ENCODE peak calls at places on chromosome 4, in four cellular contexts. One of them, this sample, is unnamed.

GRCh38 chr4:102449751-102450352 is 51.3 kb upstream of the NFKB1 start:
- DNase-seq in fibroblast of lung: peak
- DNase-seq in RWPE1: peak
- DNase-seq in fibroblast of pulmonary artery: peak
- DNase-seq in this sample: peak

GRCh38 chr4:152485726-152486276 is 50.1 kb downstream of the FBXW7 start:
- DNase-seq in fibroblast of lung: peak
- DNase-seq in RWPE1: no peak
- DNase-seq in fibroblast of pulmonary artery: peak
- DNase-seq in this sample: peak

GRCh38 chr4:1464581-1465171 is 58.4 kb upstream of the NKX1-1 start:
- DNase-seq in fibroblast of lung: no peak
- DNase-seq in RWPE1: no peak
- DNase-seq in fibroblast of pulmonary artery: no peak
- DNase-seq in this sample: no peak

GRCh38 chr4:72538006-72538405 is 31.0 kb downstream of the ADAMTS3 start:
- DNase-seq in fibroblast of lung: no peak
- DNase-seq in RWPE1: no peak
- DNase-seq in fibroblast of pulmonary artery: no peak
- DNase-seq in this sample: no peak

GRCh38 chr4:62601737-62602136 is 1401.6 kb downstream of the ADGRL3 start:
- DNase-seq in fibroblast of lung: no peak
- DNase-seq in RWPE1: peak
- DNase-seq in fibroblast of pulmonary artery: peak
- DNase-seq in this sample: no peak

GRCh38 chr4:11424000-11424399 is 4.7 kb downstream of the HS3ST1 start:
- DNase-seq in fibroblast of lung: peak
- DNase-seq in RWPE1: peak
- DNase-seq in fibroblast of pulmonary artery: peak
- DNase-seq in this sample: no peak

GRCh38 chr4:40176602-40177001 is 20.2 kb upstream of the RHOH start:
- DNase-seq in fibroblast of lung: no peak
- DNase-seq in RWPE1: no peak
- DNase-seq in fibroblast of pulmonary artery: no peak
- DNase-seq in this sample: no peak

GRCh38 chr4:76204936-76205335 is 8.7 kb downstream of the SCARB2 start:
- DNase-seq in fibroblast of lung: no peak
- DNase-seq in RWPE1: no peak
- DNase-seq in fibroblast of pulmonary artery: no peak
- DNase-seq in this sample: no peak

GRCh38 chr4:137694138-137694537 is 161.8 kb upstream of the PCDH18 start:
- DNase-seq in fibroblast of lung: peak
- DNase-seq in RWPE1: no peak
- DNase-seq in fibroblast of pulmonary artery: peak
- DNase-seq in this sample: peak

GRCh38 chr4:27666943-27667342 is 806.3 kb downstream of the STIM2 start:
- DNase-seq in fibroblast of lung: no peak
- DNase-seq in RWPE1: no peak
- DNase-seq in fibroblast of pulmonary artery: no peak
- DNase-seq in this sample: peak

GRCh38 chr4:5888222-5888701 is 4.6 kb downstream of the CRMP1 start:
- DNase-seq in fibroblast of lung: peak
- DNase-seq in RWPE1: no peak
- DNase-seq in fibroblast of pulmonary artery: no peak
- DNase-seq in this sample: no peak

GRCh38 chr4:177464026-177464425 is 21.8 kb upstream of the AGA start:
- DNase-seq in fibroblast of lung: peak
- DNase-seq in RWPE1: no peak
- DNase-seq in fibroblast of pulmonary artery: no peak
- DNase-seq in this sample: no peak

GRCh38 chr4:108080752-108081151 is 88.0 kb downstream of the LEF1 start:
- DNase-seq in fibroblast of lung: no peak
- DNase-seq in RWPE1: no peak
- DNase-seq in fibroblast of pulmonary artery: no peak
- DNase-seq in this sample: no peak

GRCh38 chr4:67437974-67438713 is 107.2 kb downstream of the CENPC start:
- DNase-seq in fibroblast of lung: peak
- DNase-seq in RWPE1: no peak
- DNase-seq in fibroblast of pulmonary artery: peak
- DNase-seq in this sample: peak

GRCh38 chr4:33133723-33134122 is 2413.6 kb downstream of the PCDH7 start:
- DNase-seq in fibroblast of lung: no peak
- DNase-seq in RWPE1: no peak
- DNase-seq in fibroblast of pulmonary artery: no peak
- DNase-seq in this sample: no peak

GRCh38 chr4:99383833-99384392 is 31.4 kb upstream of the ADH1C start:
- DNase-seq in fibroblast of lung: peak
- DNase-seq in RWPE1: no peak
- DNase-seq in fibroblast of pulmonary artery: peak
- DNase-seq in this sample: peak

GRCh38 chr4:8297691-8298485 is 28.3 kb downstream of the HTRA3 start:
- DNase-seq in fibroblast of lung: no peak
- DNase-seq in RWPE1: no peak
- DNase-seq in fibroblast of pulmonary artery: no peak
- DNase-seq in this sample: no peak

GRCh38 chr4:89657931-89658700 is 178.8 kb downstream of the SNCA start:
- DNase-seq in fibroblast of lung: peak
- DNase-seq in RWPE1: no peak
- DNase-seq in fibroblast of pulmonary artery: peak
- DNase-seq in this sample: peak

GRCh38 chr4:138267835-138268234 is 25.7 kb upstream of the SLC7A11 start:
- DNase-seq in fibroblast of lung: no peak
- DNase-seq in RWPE1: no peak
- DNase-seq in fibroblast of pulmonary artery: no peak
- DNase-seq in this sample: no peak